ENCODE peak calls at places on chromosomes 7 and 10, in six cellular contexts. B is stimulated activated CD8-positive, alpha-beta memory T cell treated with anti-CD3 and anti-CD28 coated beads, Interleukin-7, amount 100 ng/mL, for 24 hours; G is nephron progenitor cell; X is AG10803; C is fibroblast of lung; A is effector CD4-positive, alpha-beta T cell. Z is an unnamed sample.
A peak's percentile ranks its signal among the peaks of the same experiment; 100 is the strongest.

GRCh38 chr10:132011027-132011426 is 29.3 kb upstream of the BNIP3 start:
- DNase-seq in X (no peak), C (no peak), G (no peak), A (no peak), B (no peak), Z (no peak)

GRCh38 chr10:96268341-96268909 is 2.9 kb downstream of the BLNK start:
- DNase-seq in C (no peak), X (no peak), A (no peak), B (no peak), G (no peak), Z (no peak)

GRCh38 chr10:31129880-31130405 is 98.3 kb upstream of the ZNF438 start:
- DNase-seq in C (no peak), G (no peak), B (no peak), X (no peak), A (no peak), Z (no peak)

GRCh38 chr10:46263831-46264268 is 22.9 kb upstream of the ANTXRL start:
- DNase-seq in B (no peak), G (no peak), A (no peak), X (no peak), C (no peak), Z (no peak)

GRCh38 chr7:44787041-44787440 is 9.4 kb upstream of the PPIA start:
- DNase-seq in X (no peak), G (no peak), A (no peak), B (no peak), C (no peak), Z (no peak)

GRCh38 chr10:78982726-78983125 is 86.0 kb upstream of the ZMIZ1 start:
- DNase-seq in A (no peak), B (no peak), G (no peak), X (no peak), C (no peak), Z (no peak)

GRCh38 chr7:44159824-44160630 is 18.9 kb upstream of the MYL7 start:
- DNase-seq in G (no peak), B (no peak), C (no peak), A (no peak), X (no peak), Z (no peak)

GRCh38 chr7:7738622-7739021 is 20.2 kb upstream of the RPA3 start:
- DNase-seq in C (no peak), X (no peak), A (no peak), B (no peak), G (no peak), Z (no peak)

GRCh38 chr10:124875596-124875995 is 66.3 kb upstream of the ZRANB1 start:
- DNase-seq in B (no peak), A (no peak), X (peak; percentile 37), G (no peak), C (peak; percentile 39), Z (peak; percentile 25)

GRCh38 chr10:67017218-67017617 is 91.4 kb downstream of the LRRTM3 start:
- DNase-seq in A (no peak), C (peak; percentile 43), B (no peak), X (no peak), G (no peak), Z (peak; percentile 46)

GRCh38 chr10:109987413-109987812 is 20.4 kb upstream of the ADD3 start:
- DNase-seq in X (peak; percentile 85), C (peak; percentile 94), B (no peak), G (no peak), A (no peak), Z (peak; percentile 93)

GRCh38 chr7:129825005-129825553 is 127.7 kb downstream of the UBE2H start:
- DNase-seq in B (peak; percentile 27), C (peak; percentile 52), G (peak; percentile 59), A (no peak), X (peak; percentile 26), Z (no peak)

GRCh38 chr7:41977165-41977651 is 259.8 kb downstream of the GLI3 start:
- DNase-seq in G (peak; percentile 16), C (peak; percentile 62), A (no peak), X (peak; percentile 77), B (no peak), Z (peak; percentile 49)

GRCh38 chr10:126087274-126087673 is 190.9 kb downstream of the FANK1 start:
- DNase-seq in C (no peak), A (no peak), X (no peak), G (no peak), B (no peak), Z (no peak)

Z was measured in astrocyte.